ENCODE peak calls at places on chromosome 1, in four cellular contexts. K is adrenal gland, I is heart right ventricle, E is prostate gland. R is an unnamed sample.

GRCh38 chr1:75275107-75275506 is 140.9 kb downstream of the LHX8 start:
- DNase-seq in K (no peak), I (no peak), E (no peak), R (no peak)

GRCh38 chr1:2015383-2015735 is 3.8 kb upstream of the GABRD start:
- DNase-seq in K (no peak), I (no peak), E (no peak), R (no peak)

GRCh38 chr1:209710098-209710497 is 5.5 kb downstream of the HSD11B1 start:
- DNase-seq in K (no peak), I (no peak), E (no peak), R (peak)

GRCh38 chr1:203039609-203040517 is 13.6 kb downstream of the PPFIA4 start:
- DNase-seq in K (no peak), I (no peak), E (no peak), R (no peak)

GRCh38 chr1:87513971-87514660 is 185.4 kb downstream of the LMO4 start:
- DNase-seq in K (no peak), I (no peak), E (no peak), R (no peak)

GRCh38 chr1:111990026-111990877 is 784 bp upstream of the KCND3 start:
- DNase-seq in K (peak), I (peak), E (peak), R (no peak)

GRCh38 chr1:28139033-28139712 is 37.3 kb downstream of the PTAFR start:
- DNase-seq in K (no peak), I (no peak), E (no peak), R (peak)

GRCh38 chr1:103129796-103130195 is 21.5 kb upstream of the COL11A1 start:
- DNase-seq in K (no peak), I (no peak), E (no peak), R (no peak)

GRCh38 chr1:243723458-243724043 is 126.5 kb downstream of the AKT3 start:
- DNase-seq in K (no peak), I (no peak), E (no peak), R (peak)

GRCh38 chr1:172845371-172845770 is 186.5 kb downstream of the FASLG start:
- DNase-seq in K (no peak), I (no peak), E (no peak), R (peak)

GRCh38 chr1:203034422-203035110 is 8.3 kb downstream of the PPFIA4 start:
- DNase-seq in K (no peak), I (no peak), E (no peak), R (no peak)

GRCh38 chr1:41557751-41558455 is 73.4 kb upstream of the EDN2 start:
- DNase-seq in K (no peak), I (no peak), E (no peak), R (no peak)

GRCh38 chr1:159800177-159800935 is 1.8 kb upstream of the FCRL6 start:
- DNase-seq in K (no peak), I (no peak), E (no peak), R (no peak)

GRCh38 chr1:169193191-169193850 is 86.8 kb downstream of the ATP1B1 start:
- DNase-seq in K (peak), I (peak), E (no peak), R (peak)

DNA sequence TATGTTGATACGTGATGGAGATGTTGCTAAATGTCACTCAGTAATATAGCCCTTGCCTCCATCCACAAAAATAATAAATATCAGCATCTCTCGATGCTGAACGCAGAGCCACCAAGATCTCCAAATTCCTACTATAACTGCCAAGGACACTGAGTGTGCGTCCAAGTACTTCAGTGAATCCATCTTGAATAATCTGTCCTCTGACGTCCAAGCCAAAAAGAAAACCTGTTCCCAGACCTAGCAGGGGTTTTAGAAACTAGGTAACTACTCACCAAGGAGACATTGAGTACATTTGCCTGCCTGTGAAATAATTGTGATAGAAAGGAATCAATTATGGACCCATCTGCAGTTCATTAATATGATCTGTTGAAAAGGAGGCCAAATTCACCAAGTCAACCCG is 226.8 kb upstream of the IRF2BP2 start:
- DNase-seq in K (no peak), I (no peak), E (no peak), R (no peak)
- H3K4me3 ChIP-seq in K (no peak), I (no peak), E (no peak), R (no peak)

DNA sequence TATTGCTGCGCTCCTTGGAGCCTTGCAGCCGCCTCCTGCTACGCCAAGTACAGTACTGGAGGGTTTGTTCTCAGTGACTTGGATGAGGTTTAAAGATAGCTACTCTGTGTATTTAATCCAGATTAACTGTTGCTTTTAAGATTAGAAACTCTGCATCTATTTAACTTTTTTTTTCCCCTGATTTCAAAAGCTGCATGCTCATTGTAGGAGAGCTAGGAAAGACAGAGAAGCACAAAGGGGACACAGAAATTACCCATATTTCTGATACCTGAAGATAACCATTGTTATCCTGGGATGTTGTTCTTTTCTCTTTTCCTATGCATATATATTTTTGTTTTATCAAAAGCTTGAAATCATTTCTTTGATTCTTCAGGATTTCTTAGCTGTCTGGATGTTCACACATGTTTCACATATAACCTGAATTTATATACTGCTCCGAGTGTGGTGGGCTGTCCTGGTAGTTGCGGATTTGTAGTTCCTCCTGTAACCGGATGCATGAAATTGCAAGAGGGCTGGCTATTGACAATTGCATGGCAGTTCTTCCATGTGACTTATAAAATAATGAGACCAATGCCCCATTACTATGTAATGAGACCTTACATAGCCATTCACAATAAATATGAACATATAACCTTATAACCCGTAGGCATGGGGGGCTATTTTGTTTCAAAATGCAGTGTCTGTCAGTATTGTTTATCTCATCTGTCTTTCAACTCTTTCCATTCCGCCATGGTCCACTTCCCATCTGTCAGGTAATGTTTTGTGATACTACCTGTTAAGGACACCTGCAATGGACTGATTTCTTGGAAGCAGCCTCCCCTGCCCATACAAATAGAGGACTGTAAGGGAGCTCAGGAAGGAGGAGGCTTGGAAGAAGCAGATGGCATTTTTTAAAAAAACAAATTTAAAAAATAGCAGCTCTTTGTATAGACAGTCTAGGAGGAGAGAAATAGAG is 1.4 kb downstream of the RAVER2 start:
- DNase-seq in K (no peak), I (no peak), E (no peak), R (peak)
- H3K4me3 ChIP-seq in K (peak), I (peak), E (peak), R (peak)

GRCh38 chr1:236107121-236107907 is 35.0 kb upstream of the GPR137B start:
- DNase-seq in K (no peak), I (no peak), E (no peak), R (no peak)
- H3K4me3 ChIP-seq in K (no peak), I (no peak), E (no peak), R (no peak)

GRCh38 chr1:201945157-201945556 is 1.2 kb downstream of the LMOD1 start:
- DNase-seq in K (no peak), I (no peak), E (no peak), R (no peak)
- H3K4me3 ChIP-seq in K (no peak), I (peak), E (peak), R (no peak)